ENCODE peak calls at places on chromosome 20, in seven cellular contexts. A is GM23248; G is sigmoid colon; K is CD8-positive, alpha-beta memory T cell; U is SK-N-SH; X is cardiac muscle cell; H is pancreas. N is an unnamed sample.
A peak's percentile ranks its signal among the peaks of the same experiment; 100 is the strongest.

GRCh38 chr20:37490670-37491350 is 30.2 kb upstream of the NNAT start:
- DNase-seq in A (no peak), G (peak; percentile 15), K (no peak), U (no peak), X (no peak), H (no peak), N (no peak)

GRCh38 chr20:24001901-24002405 is 13.4 kb upstream of the GGTLC1 start:
- DNase-seq in A (no peak), G (no peak), K (no peak), U (no peak), X (no peak), H (no peak), N (no peak)

GRCh38 chr20:36754656-36755222 is 8.8 kb upstream of the NDRG3 start:
- DNase-seq in A (peak; percentile 82), G (peak; percentile 84), K (no peak), U (peak; percentile 71), X (peak; percentile 82), H (no peak), N (peak; percentile 48)

GRCh38 chr20:33277471-33278441 is 5.3 kb upstream of the BPIFB1 start:
- DNase-seq in A (no peak), G (no peak), K (no peak), U (no peak), X (no peak), H (no peak), N (no peak)

GRCh38 chr20:60283281-60283680 is 325.1 kb downstream of the CDH26 start:
- DNase-seq in A (no peak), G (no peak), K (no peak), U (no peak), X (no peak), H (no peak), N (no peak)

GRCh38 chr20:24912397-24913075 is 36.5 kb upstream of the CST7 start:
- DNase-seq in A (no peak), G (peak; percentile 46), K (no peak), U (no peak), X (no peak), H (no peak), N (no peak)

GRCh38 chr20:38757145-38757800 is 9.0 kb downstream of the ACTR5 start:
- DNase-seq in A (no peak), G (no peak), K (no peak), U (no peak), X (no peak), H (no peak), N (no peak)

GRCh38 chr20:57829336-57829735 is 119.5 kb upstream of the PMEPA1 start:
- DNase-seq in A (no peak), G (peak; percentile 36), K (no peak), U (no peak), X (no peak), H (no peak), N (no peak)

GRCh38 chr20:58908216-58908615 is 55.7 kb downstream of the GNAS start:
- DNase-seq in A (no peak), G (no peak), K (no peak), U (no peak), X (no peak), H (no peak), N (no peak)

GRCh38 chr20:64038579-64039292 is 2.8 kb downstream of the C20orf204 start:
- DNase-seq in A (peak; percentile 76), G (peak; percentile 80), K (peak; percentile 63), U (peak; percentile 92), X (peak; percentile 83), H (peak; percentile 85), N (peak; percentile 76)

GRCh38 chr20:52748235-52748950 is 223.8 kb upstream of the TSHZ2 start:
- DNase-seq in A (peak; percentile 23), G (peak; percentile 69), K (no peak), U (peak; percentile 7), X (no peak), H (no peak), N (no peak)

GRCh38 chr20:25017257-25017803 is 24.8 kb upstream of the APMAP start:
- DNase-seq in A (no peak), G (peak; percentile 57), K (no peak), U (no peak), X (no peak), H (peak; percentile 96), N (no peak)

GRCh38 chr20:13533946-13534345 is 104.8 kb downstream of the TASP1 start:
- DNase-seq in A (no peak), G (no peak), K (no peak), U (no peak), X (no peak), H (no peak), N (no peak)

GRCh38 chr20:12925214-12925755 is 83.5 kb upstream of the SPTLC3 start:
- DNase-seq in A (peak; percentile 92), G (no peak), K (no peak), U (peak; percentile 66), X (peak; percentile 82), H (peak; percentile 39), N (peak; percentile 42)

GRCh38 chr20:23027721-23028120 is 7.4 kb upstream of the SSTR4 start:
- DNase-seq in A (no peak), G (no peak), K (no peak), U (no peak), X (no peak), H (no peak), N (no peak)

GRCh38 chr20:1298888-1299511 is 29.9 kb downstream of the SDCBP2 start:
- DNase-seq in A (no peak), G (peak; percentile 37), K (no peak), U (no peak), X (no peak), H (no peak), N (no peak)

GRCh38 chr20:1299522-1299921 is 29.4 kb downstream of the SDCBP2 start:
- DNase-seq in A (no peak), G (peak; percentile 38), K (no peak), U (peak; percentile 67), X (peak; percentile 16), H (no peak), N (peak; percentile 39)

GRCh38 chr20:1302578-1303541 is 26.1 kb downstream of the SDCBP2 start:
- DNase-seq in A (no peak), G (peak; percentile 22), K (no peak), U (no peak), X (no peak), H (no peak), N (no peak)

GRCh38 chr20:1300083-1300840 is 28.7 kb downstream of the SDCBP2 start:
- DNase-seq in A (no peak), G (peak; percentile 61), K (no peak), U (no peak), X (no peak), H (no peak), N (no peak)

GRCh38 chr20:1301031-1301529 is 27.9 kb downstream of the SDCBP2 start:
- DNase-seq in A (peak; percentile 68), G (peak; percentile 40), K (no peak), U (no peak), X (no peak), H (no peak), N (peak; percentile 47)
- H3K27ac ChIP-seq in A (no peak overlapping the region), G (no peak overlapping the region), K (no peak overlapping the region), U (no peak overlapping the region), X (no peak overlapping the region), H (no peak overlapping the region), N (peak overlapping the region; percentile 56)

GRCh38 chr20:62801284-62802010 is 3.2 kb upstream of the OGFR start:
- DNase-seq in A (no peak), G (no peak), K (no peak), U (no peak), X (no peak), H (peak; percentile 47), N (no peak)
- H3K27ac ChIP-seq in A (no peak overlapping the region), G (peak overlapping the region; percentile 96), K (no peak overlapping the region), U (no peak overlapping the region), X (no peak overlapping the region), H (no peak overlapping the region), N (no peak overlapping the region)

GRCh38 chr20:3808544-3808943 is 11.8 kb upstream of the AP5S1 start:
- DNase-seq in A (no peak), G (peak; percentile 34), K (no peak), U (no peak), X (no peak), H (no peak), N (no peak)
- H3K27ac ChIP-seq in A (peak overlapping the region; percentile 99), G (peak overlapping the region; percentile 97), K (no peak overlapping the region), U (peak overlapping the region; percentile 95), X (no peak overlapping the region), H (peak overlapping the region; percentile 96), N (no peak overlapping the region)

DNA sequence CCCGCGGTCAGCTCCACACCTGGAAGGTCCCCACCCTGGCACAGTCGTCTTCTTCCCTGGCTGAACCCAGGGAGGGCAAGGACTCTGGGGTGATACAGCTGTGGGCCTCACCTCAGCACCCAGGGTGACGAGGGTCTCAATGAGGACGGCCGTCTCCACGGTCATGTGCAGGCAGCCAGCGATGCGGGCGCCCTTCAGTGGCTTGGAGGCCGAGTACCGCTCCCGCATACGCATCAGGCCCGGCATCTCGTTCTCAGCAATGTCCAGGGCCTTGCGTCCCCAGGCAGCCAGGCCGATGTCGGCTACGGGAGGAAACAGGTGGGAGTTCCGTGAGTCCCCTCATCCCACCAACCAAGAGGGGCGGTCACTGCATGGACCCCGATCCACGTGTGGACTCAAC is 7.9 kb downstream of the AHCY start:
- DNase-seq in A (no peak), G (no peak), K (no peak), U (no peak), X (no peak), H (no peak), N (no peak)
- H3K27ac ChIP-seq in A (no peak overlapping the region), G (no peak overlapping the region), K (no peak overlapping the region), U (no peak overlapping the region), X (no peak overlapping the region), H (no peak overlapping the region), N (no peak overlapping the region)

GRCh38 chr20:49343246-49343645 is 65.4 kb upstream of the ZNFX1 start:
- DNase-seq in A (no peak), G (no peak), K (no peak), U (no peak), X (no peak), H (no peak), N (no peak)
- H3K27ac ChIP-seq in A (no peak overlapping the region), G (peak overlapping the region; percentile 74), K (no peak overlapping the region), U (no peak overlapping the region), X (no peak overlapping the region), H (no peak overlapping the region), N (no peak overlapping the region)

GRCh38 chr20:31740656-31741323 is 1.7 kb downstream of the TPX2 start:
- DNase-seq in A (no peak), G (no peak), K (no peak), U (no peak), X (no peak), H (no peak), N (no peak)
- H3K27ac ChIP-seq in A (peak overlapping the region; percentile 66), G (no peak overlapping the region), K (peak overlapping the region; percentile 76), U (no peak overlapping the region), X (no peak overlapping the region), H (no peak overlapping the region), N (no peak overlapping the region)

GRCh38 chr20:62935968-62936585 is 1.9 kb upstream of the GID8 start:
- DNase-seq in A (no peak), G (no peak), K (no peak), U (no peak), X (no peak), H (no peak), N (no peak)
- H3K27ac ChIP-seq in A (peak overlapping the region; percentile 97), G (no peak overlapping the region), K (no peak overlapping the region), U (no peak overlapping the region), X (no peak overlapping the region), H (no peak overlapping the region), N (no peak overlapping the region)